ENCODE peak calls at places on chromosomes 3 and 15, in eight cellular contexts. One of them, this sample, is unnamed.

GRCh38 chr3:109137766-109138165 is 1.2 kb downstream of the C3orf85 start:
- DNase-seq in kidney: no peak
- DNase-seq in cardiac fibroblast: no peak
- DNase-seq in tibial nerve: no peak
- DNase-seq in A549: no peak
- DNase-seq in coronary artery: no peak
- DNase-seq in AG04450: no peak
- DNase-seq in astrocyte: no peak
- DNase-seq in this sample: no peak

GRCh38 chr15:69897471-69898237 is 200.1 kb downstream of the TLE3 start:
- DNase-seq in astrocyte: no peak
- DNase-seq in AG04450: no peak
- DNase-seq in A549: no peak
- DNase-seq in coronary artery: no peak
- DNase-seq in tibial nerve: no peak
- DNase-seq in kidney: no peak
- DNase-seq in cardiac fibroblast: no peak
- DNase-seq in this sample: no peak

GRCh38 chr3:189233225-189233858 is 61.6 kb downstream of the TPRG1 start:
- DNase-seq in AG04450: peak
- DNase-seq in astrocyte: peak
- DNase-seq in cardiac fibroblast: peak
- DNase-seq in coronary artery: no peak
- DNase-seq in A549: peak
- DNase-seq in tibial nerve: peak
- DNase-seq in kidney: no peak
- DNase-seq in this sample: no peak

GRCh38 chr15:101156061-101156460 is 95.8 kb downstream of the CHSY1 start:
- DNase-seq in kidney: no peak
- DNase-seq in astrocyte: no peak
- DNase-seq in tibial nerve: no peak
- DNase-seq in coronary artery: no peak
- DNase-seq in cardiac fibroblast: no peak
- DNase-seq in AG04450: no peak
- DNase-seq in A549: no peak
- DNase-seq in this sample: no peak

GRCh38 chr3:130895690-130896089 is 1.8 kb downstream of the ATP2C1 start:
- DNase-seq in coronary artery: no peak
- DNase-seq in cardiac fibroblast: no peak
- DNase-seq in astrocyte: no peak
- DNase-seq in kidney: no peak
- DNase-seq in tibial nerve: no peak
- DNase-seq in A549: no peak
- DNase-seq in AG04450: no peak
- DNase-seq in this sample: no peak

GRCh38 chr3:81394656-81395055 is 366.8 kb downstream of the GBE1 start:
- DNase-seq in AG04450: no peak
- DNase-seq in cardiac fibroblast: no peak
- DNase-seq in tibial nerve: no peak
- DNase-seq in A549: no peak
- DNase-seq in astrocyte: no peak
- DNase-seq in kidney: no peak
- DNase-seq in coronary artery: no peak
- DNase-seq in this sample: no peak

GRCh38 chr3:154548341-154548740 is 118.4 kb upstream of the GPR149 start:
- DNase-seq in tibial nerve: no peak
- DNase-seq in coronary artery: no peak
- DNase-seq in astrocyte: no peak
- DNase-seq in A549: no peak
- DNase-seq in AG04450: no peak
- DNase-seq in kidney: no peak
- DNase-seq in cardiac fibroblast: no peak
- DNase-seq in this sample: no peak

GRCh38 chr3:66393486-66394260 is 107.1 kb downstream of the LRIG1 start:
- DNase-seq in cardiac fibroblast: peak
- DNase-seq in AG04450: no peak
- DNase-seq in kidney: no peak
- DNase-seq in astrocyte: peak
- DNase-seq in coronary artery: peak
- DNase-seq in tibial nerve: no peak
- DNase-seq in A549: no peak
- DNase-seq in this sample: no peak

GRCh38 chr3:155308831-155309230 is 15.3 kb upstream of the STRIT1 start:
- DNase-seq in coronary artery: no peak
- DNase-seq in astrocyte: peak
- DNase-seq in cardiac fibroblast: peak
- DNase-seq in AG04450: no peak
- DNase-seq in kidney: no peak
- DNase-seq in tibial nerve: no peak
- DNase-seq in A549: no peak
- DNase-seq in this sample: no peak

DNA sequence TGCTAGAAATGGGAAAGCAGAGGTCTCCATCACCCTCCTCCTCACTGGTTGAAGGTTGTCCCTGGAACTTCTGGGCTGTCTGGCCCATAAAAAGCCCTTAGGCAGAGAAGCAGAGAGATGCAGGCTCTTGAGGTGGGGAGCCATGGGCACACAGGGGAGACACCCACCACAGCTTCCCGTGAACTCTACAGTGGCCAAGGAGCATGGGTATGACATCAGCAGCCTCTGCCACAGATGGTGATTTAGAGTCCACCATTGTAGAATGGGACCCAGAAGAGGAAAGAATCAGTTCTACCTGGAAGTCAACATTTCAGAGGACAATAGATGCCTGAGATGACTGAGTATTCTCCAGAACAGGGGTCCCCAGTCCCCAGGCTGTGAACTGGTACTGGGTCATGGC is 105.6 kb upstream of the LRRN1 start:
- DNase-seq in cardiac fibroblast: no peak
- DNase-seq in AG04450: no peak
- DNase-seq in astrocyte: no peak
- DNase-seq in tibial nerve: no peak
- DNase-seq in kidney: no peak
- DNase-seq in A549: no peak
- DNase-seq in coronary artery: no peak
- DNase-seq in this sample: no peak
- TF ChIP-seq CTCF in cardiac fibroblast: no peak
- TF ChIP-seq CTCF in AG04450: no peak
- TF ChIP-seq CTCF in astrocyte: no peak
- TF ChIP-seq CTCF in tibial nerve: no peak
- TF ChIP-seq CTCF in kidney: no peak
- TF ChIP-seq CTCF in A549: no peak
- TF ChIP-seq CTCF in coronary artery: no peak
- TF ChIP-seq CTCF in this sample: no peak

GRCh38 chr3:19116239-19116638 is 32.1 kb upstream of the KCNH8 start:
- DNase-seq in cardiac fibroblast: no peak
- DNase-seq in A549: no peak
- DNase-seq in coronary artery: no peak
- DNase-seq in AG04450: no peak
- DNase-seq in kidney: no peak
- DNase-seq in tibial nerve: no peak
- DNase-seq in astrocyte: no peak
- DNase-seq in this sample: no peak
- TF ChIP-seq CTCF in cardiac fibroblast: no peak
- TF ChIP-seq CTCF in A549: no peak
- TF ChIP-seq CTCF in coronary artery: no peak
- TF ChIP-seq CTCF in AG04450: no peak
- TF ChIP-seq CTCF in kidney: no peak
- TF ChIP-seq CTCF in tibial nerve: no peak
- TF ChIP-seq CTCF in astrocyte: no peak
- TF ChIP-seq CTCF in this sample: no peak

GRCh38 chr15:60344987-60345386 is 52.8 kb downstream of the ANXA2 start:
- DNase-seq in kidney: no peak
- DNase-seq in astrocyte: no peak
- DNase-seq in AG04450: no peak
- DNase-seq in A549: no peak
- DNase-seq in coronary artery: no peak
- DNase-seq in cardiac fibroblast: no peak
- DNase-seq in tibial nerve: no peak
- DNase-seq in this sample: no peak

GRCh38 chr15:60347480-60348069 is 50.2 kb downstream of the ANXA2 start:
- DNase-seq in kidney: no peak
- DNase-seq in cardiac fibroblast: no peak
- DNase-seq in A549: no peak
- DNase-seq in coronary artery: no peak
- DNase-seq in astrocyte: no peak
- DNase-seq in tibial nerve: no peak
- DNase-seq in AG04450: no peak
- DNase-seq in this sample: no peak

GRCh38 chr15:60346077-60346476 is 51.7 kb downstream of the ANXA2 start:
- DNase-seq in astrocyte: no peak
- DNase-seq in cardiac fibroblast: no peak
- DNase-seq in coronary artery: no peak
- DNase-seq in A549: no peak
- DNase-seq in tibial nerve: no peak
- DNase-seq in AG04450: no peak
- DNase-seq in kidney: no peak
- DNase-seq in this sample: no peak

GRCh38 chr15:60345616-60346015 is 52.2 kb downstream of the ANXA2 start:
- DNase-seq in astrocyte: no peak
- DNase-seq in kidney: no peak
- DNase-seq in A549: no peak
- DNase-seq in coronary artery: no peak
- DNase-seq in cardiac fibroblast: no peak
- DNase-seq in AG04450: no peak
- DNase-seq in tibial nerve: no peak
- DNase-seq in this sample: no peak

GRCh38 chr15:60346653-60347052 is 51.1 kb downstream of the ANXA2 start:
- DNase-seq in cardiac fibroblast: no peak
- DNase-seq in astrocyte: no peak
- DNase-seq in A549: no peak
- DNase-seq in tibial nerve: no peak
- DNase-seq in coronary artery: no peak
- DNase-seq in kidney: no peak
- DNase-seq in AG04450: no peak
- DNase-seq in this sample: no peak
- TF ChIP-seq CTCF in cardiac fibroblast: no peak
- TF ChIP-seq CTCF in astrocyte: no peak
- TF ChIP-seq CTCF in A549: no peak
- TF ChIP-seq CTCF in tibial nerve: no peak
- TF ChIP-seq CTCF in coronary artery: no peak
- TF ChIP-seq CTCF in kidney: no peak
- TF ChIP-seq CTCF in AG04450: no peak
- TF ChIP-seq CTCF in this sample: no peak

GRCh38 chr3:89059201-89059600 is 48.2 kb upstream of the EPHA3 start:
- DNase-seq in cardiac fibroblast: peak
- DNase-seq in kidney: no peak
- DNase-seq in coronary artery: no peak
- DNase-seq in astrocyte: peak
- DNase-seq in tibial nerve: no peak
- DNase-seq in AG04450: no peak
- DNase-seq in A549: no peak
- DNase-seq in this sample: no peak
- TF ChIP-seq CTCF in cardiac fibroblast: no peak
- TF ChIP-seq CTCF in kidney: no peak
- TF ChIP-seq CTCF in coronary artery: no peak
- TF ChIP-seq CTCF in astrocyte: no peak
- TF ChIP-seq CTCF in tibial nerve: no peak
- TF ChIP-seq CTCF in AG04450: no peak
- TF ChIP-seq CTCF in A549: no peak
- TF ChIP-seq CTCF in this sample: no peak

DNA sequence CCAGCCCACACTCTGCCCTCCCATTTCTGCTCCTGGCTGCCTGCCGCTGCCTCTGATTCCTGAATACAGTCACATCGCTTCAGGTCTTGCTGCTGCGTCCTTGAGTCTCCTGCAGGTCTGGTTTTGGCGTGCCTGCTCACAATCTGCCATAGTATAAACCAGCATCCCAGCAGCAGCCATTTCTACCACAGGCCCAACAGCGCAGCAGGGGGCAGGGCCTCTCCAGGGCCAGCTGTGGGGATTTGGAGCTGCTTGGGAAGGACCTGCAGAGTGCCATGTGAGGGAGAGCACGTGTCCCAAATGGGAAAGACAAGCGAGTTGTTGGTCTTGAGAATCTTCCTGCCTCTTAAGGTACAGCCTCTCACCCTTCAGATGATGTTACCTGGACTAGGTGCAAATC is 398.3 kb upstream of the PPP2R3A start:
- DNase-seq in AG04450: no peak
- DNase-seq in cardiac fibroblast: no peak
- DNase-seq in tibial nerve: no peak
- DNase-seq in astrocyte: no peak
- DNase-seq in kidney: no peak
- DNase-seq in A549: no peak
- DNase-seq in coronary artery: no peak
- DNase-seq in this sample: no peak
- TF ChIP-seq CTCF in AG04450: no peak
- TF ChIP-seq CTCF in cardiac fibroblast: no peak
- TF ChIP-seq CTCF in tibial nerve: no peak
- TF ChIP-seq CTCF in astrocyte: no peak
- TF ChIP-seq CTCF in kidney: no peak
- TF ChIP-seq CTCF in A549: no peak
- TF ChIP-seq CTCF in coronary artery: no peak
- TF ChIP-seq CTCF in this sample: no peak

DNA sequence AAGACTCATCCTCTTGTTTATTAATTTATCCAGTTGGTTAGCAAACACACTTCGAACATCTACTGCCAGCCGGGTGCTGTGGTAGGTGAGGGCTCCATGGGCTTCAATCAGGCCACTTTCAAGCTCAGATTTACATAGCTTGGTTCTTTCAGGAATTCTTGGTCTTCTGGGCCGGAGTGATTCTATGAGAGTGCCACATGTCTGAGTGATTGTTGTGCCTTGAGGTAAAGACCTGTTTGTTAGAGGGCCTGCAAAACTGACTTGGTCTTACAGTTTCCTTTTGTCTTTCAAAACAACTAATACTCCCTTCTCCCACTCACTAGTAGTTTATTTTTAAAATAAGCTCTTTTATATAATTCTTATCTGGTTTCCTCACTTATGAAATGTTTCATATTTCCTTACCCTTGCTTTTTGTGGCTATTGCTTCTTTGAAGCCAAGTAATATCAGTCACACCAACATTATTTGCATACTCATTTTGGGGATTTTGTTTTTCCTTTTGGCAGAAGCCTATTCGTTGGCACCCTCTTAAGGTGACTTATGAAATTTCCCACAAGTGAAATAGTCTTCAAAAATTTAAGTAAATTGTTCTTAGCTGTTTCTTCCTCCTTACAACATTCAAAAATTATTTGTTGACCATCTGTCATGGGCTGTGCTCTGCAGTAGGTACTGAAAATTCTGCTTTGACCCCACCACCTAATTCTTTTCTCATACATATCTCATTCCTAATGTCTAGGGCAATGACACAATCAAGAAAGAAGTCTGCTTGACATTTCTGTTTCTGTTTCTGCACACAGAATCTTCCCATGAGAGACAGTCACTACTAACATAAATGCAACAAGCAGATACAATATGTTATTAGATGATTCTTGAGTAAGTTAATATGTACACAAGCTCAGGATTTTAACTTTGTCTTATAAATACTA is 120.2 kb downstream of the LRRC28 start:
- DNase-seq in cardiac fibroblast: peak
- DNase-seq in tibial nerve: no peak
- DNase-seq in A549: no peak
- DNase-seq in coronary artery: no peak
- DNase-seq in AG04450: no peak
- DNase-seq in astrocyte: peak
- DNase-seq in kidney: no peak
- DNase-seq in this sample: no peak
- TF ChIP-seq CTCF in cardiac fibroblast: no peak
- TF ChIP-seq CTCF in tibial nerve: no peak
- TF ChIP-seq CTCF in A549: peak
- TF ChIP-seq CTCF in coronary artery: no peak
- TF ChIP-seq CTCF in AG04450: no peak
- TF ChIP-seq CTCF in astrocyte: no peak
- TF ChIP-seq CTCF in kidney: no peak
- TF ChIP-seq CTCF in this sample: peak

This sample was measured in osteocyte.